ENCODE peak calls at places on chromosomes 6 and 20, in nine cellular contexts. One of them, this sample, is unnamed.
A peak's percentile ranks its signal among the peaks of the same experiment; 100 is the strongest.

GRCh38 chr6:13544454-13545186 is 29.8 kb upstream of the SIRT5 start:
- DNase-seq in GM20000: no peak
- DNase-seq in NCI-H510A treated with DMSO at 0.1 percent for 48 hours: no peak
- DNase-seq in T1000: no peak
- DNase-seq in activated CD4-positive, alpha-beta T cell treated with anti-CD3 and anti-CD28 coated beads, Interleukin-2, amount 10 ng/mL, durations not matched to agents 7 days and 5 days: no peak
- DNase-seq in stimulated activated CD8-positive, alpha-beta memory T cell treated with anti-CD3 and anti-CD28 coated beads, Interleukin-2, amount 100 ng/mL, for 1 hour: no peak
- DNase-seq in prostate gland: no peak
- DNase-seq in NCI-H2227 treated with DMSO at 0.1 percent for 48 hours: no peak
- DNase-seq in RCC 7860: no peak
- DNase-seq in this sample: no peak

GRCh38 chr20:41174373-41174772 is 37.0 kb downstream of the PLCG1 start:
- DNase-seq in GM20000: no peak
- DNase-seq in NCI-H510A treated with DMSO at 0.1 percent for 48 hours: no peak
- DNase-seq in T1000: no peak
- DNase-seq in activated CD4-positive, alpha-beta T cell treated with anti-CD3 and anti-CD28 coated beads, Interleukin-2, amount 10 ng/mL, durations not matched to agents 7 days and 5 days: no peak
- DNase-seq in stimulated activated CD8-positive, alpha-beta memory T cell treated with anti-CD3 and anti-CD28 coated beads, Interleukin-2, amount 100 ng/mL, for 1 hour: no peak
- DNase-seq in prostate gland: no peak
- DNase-seq in NCI-H2227 treated with DMSO at 0.1 percent for 48 hours: no peak
- DNase-seq in RCC 7860: no peak
- DNase-seq in this sample: no peak

GRCh38 chr6:170344631-170345576 is 38.3 kb downstream of the FAM120B start:
- DNase-seq in GM20000: no peak
- DNase-seq in NCI-H510A treated with DMSO at 0.1 percent for 48 hours: no peak
- DNase-seq in T1000: peak; percentile 69
- DNase-seq in activated CD4-positive, alpha-beta T cell treated with anti-CD3 and anti-CD28 coated beads, Interleukin-2, amount 10 ng/mL, durations not matched to agents 7 days and 5 days: peak; percentile 18
- DNase-seq in stimulated activated CD8-positive, alpha-beta memory T cell treated with anti-CD3 and anti-CD28 coated beads, Interleukin-2, amount 100 ng/mL, for 1 hour: no peak
- DNase-seq in prostate gland: no peak
- DNase-seq in NCI-H2227 treated with DMSO at 0.1 percent for 48 hours: no peak
- DNase-seq in RCC 7860: peak; percentile 63
- DNase-seq in this sample: no peak

GRCh38 chr20:63064745-63065711 is 58.3 kb upstream of the BHLHE23 start:
- DNase-seq in GM20000: no peak
- DNase-seq in NCI-H510A treated with DMSO at 0.1 percent for 48 hours: no peak
- DNase-seq in T1000: no peak
- DNase-seq in activated CD4-positive, alpha-beta T cell treated with anti-CD3 and anti-CD28 coated beads, Interleukin-2, amount 10 ng/mL, durations not matched to agents 7 days and 5 days: no peak
- DNase-seq in stimulated activated CD8-positive, alpha-beta memory T cell treated with anti-CD3 and anti-CD28 coated beads, Interleukin-2, amount 100 ng/mL, for 1 hour: no peak
- DNase-seq in prostate gland: no peak
- DNase-seq in NCI-H2227 treated with DMSO at 0.1 percent for 48 hours: no peak
- DNase-seq in RCC 7860: no peak
- DNase-seq in this sample: no peak

GRCh38 chr6:152378154-152378553 is 259.0 kb downstream of the SYNE1 start:
- DNase-seq in GM20000: no peak
- DNase-seq in NCI-H510A treated with DMSO at 0.1 percent for 48 hours: no peak
- DNase-seq in T1000: no peak
- DNase-seq in activated CD4-positive, alpha-beta T cell treated with anti-CD3 and anti-CD28 coated beads, Interleukin-2, amount 10 ng/mL, durations not matched to agents 7 days and 5 days: no peak
- DNase-seq in stimulated activated CD8-positive, alpha-beta memory T cell treated with anti-CD3 and anti-CD28 coated beads, Interleukin-2, amount 100 ng/mL, for 1 hour: no peak
- DNase-seq in prostate gland: no peak
- DNase-seq in NCI-H2227 treated with DMSO at 0.1 percent for 48 hours: no peak
- DNase-seq in RCC 7860: no peak
- DNase-seq in this sample: no peak

GRCh38 chr6:116176596-116176995 is 50.7 kb upstream of the COL10A1 start:
- DNase-seq in GM20000: no peak
- DNase-seq in NCI-H510A treated with DMSO at 0.1 percent for 48 hours: no peak
- DNase-seq in T1000: no peak
- DNase-seq in activated CD4-positive, alpha-beta T cell treated with anti-CD3 and anti-CD28 coated beads, Interleukin-2, amount 10 ng/mL, durations not matched to agents 7 days and 5 days: no peak
- DNase-seq in stimulated activated CD8-positive, alpha-beta memory T cell treated with anti-CD3 and anti-CD28 coated beads, Interleukin-2, amount 100 ng/mL, for 1 hour: no peak
- DNase-seq in prostate gland: no peak
- DNase-seq in NCI-H2227 treated with DMSO at 0.1 percent for 48 hours: no peak
- DNase-seq in RCC 7860: no peak
- DNase-seq in this sample: no peak

GRCh38 chr6:5840742-5841141 is 166.0 kb downstream of the NRN1 start:
- DNase-seq in GM20000: no peak
- DNase-seq in NCI-H510A treated with DMSO at 0.1 percent for 48 hours: no peak
- DNase-seq in T1000: no peak
- DNase-seq in activated CD4-positive, alpha-beta T cell treated with anti-CD3 and anti-CD28 coated beads, Interleukin-2, amount 10 ng/mL, durations not matched to agents 7 days and 5 days: no peak
- DNase-seq in stimulated activated CD8-positive, alpha-beta memory T cell treated with anti-CD3 and anti-CD28 coated beads, Interleukin-2, amount 100 ng/mL, for 1 hour: no peak
- DNase-seq in prostate gland: no peak
- DNase-seq in NCI-H2227 treated with DMSO at 0.1 percent for 48 hours: no peak
- DNase-seq in RCC 7860: no peak
- DNase-seq in this sample: no peak

GRCh38 chr20:684676-685319 is 9.2 kb upstream of the SCRT2 start:
- DNase-seq in GM20000: no peak
- DNase-seq in NCI-H510A treated with DMSO at 0.1 percent for 48 hours: no peak
- DNase-seq in T1000: no peak
- DNase-seq in activated CD4-positive, alpha-beta T cell treated with anti-CD3 and anti-CD28 coated beads, Interleukin-2, amount 10 ng/mL, durations not matched to agents 7 days and 5 days: no peak
- DNase-seq in stimulated activated CD8-positive, alpha-beta memory T cell treated with anti-CD3 and anti-CD28 coated beads, Interleukin-2, amount 100 ng/mL, for 1 hour: no peak
- DNase-seq in prostate gland: no peak
- DNase-seq in NCI-H2227 treated with DMSO at 0.1 percent for 48 hours: no peak
- DNase-seq in RCC 7860: no peak
- DNase-seq in this sample: no peak

GRCh38 chr6:90403489-90404381 is 107.1 kb upstream of the BACH2 start:
- DNase-seq in GM20000: no peak
- DNase-seq in NCI-H510A treated with DMSO at 0.1 percent for 48 hours: no peak
- DNase-seq in T1000: no peak
- DNase-seq in activated CD4-positive, alpha-beta T cell treated with anti-CD3 and anti-CD28 coated beads, Interleukin-2, amount 10 ng/mL, durations not matched to agents 7 days and 5 days: no peak
- DNase-seq in stimulated activated CD8-positive, alpha-beta memory T cell treated with anti-CD3 and anti-CD28 coated beads, Interleukin-2, amount 100 ng/mL, for 1 hour: no peak
- DNase-seq in prostate gland: no peak
- DNase-seq in NCI-H2227 treated with DMSO at 0.1 percent for 48 hours: no peak
- DNase-seq in RCC 7860: no peak
- DNase-seq in this sample: no peak

GRCh38 chr6:30463651-30464618 is 25.4 kb upstream of the HLA-E start:
- DNase-seq in GM20000: no peak
- DNase-seq in NCI-H510A treated with DMSO at 0.1 percent for 48 hours: no peak
- DNase-seq in T1000: no peak
- DNase-seq in activated CD4-positive, alpha-beta T cell treated with anti-CD3 and anti-CD28 coated beads, Interleukin-2, amount 10 ng/mL, durations not matched to agents 7 days and 5 days: peak; percentile 73
- DNase-seq in stimulated activated CD8-positive, alpha-beta memory T cell treated with anti-CD3 and anti-CD28 coated beads, Interleukin-2, amount 100 ng/mL, for 1 hour: peak; percentile 35
- DNase-seq in prostate gland: no peak
- DNase-seq in NCI-H2227 treated with DMSO at 0.1 percent for 48 hours: no peak
- DNase-seq in RCC 7860: no peak
- DNase-seq in this sample: no peak

GRCh38 chr6:84568971-84569370 is 195.4 kb downstream of the TBX18 start:
- DNase-seq in GM20000: no peak
- DNase-seq in NCI-H510A treated with DMSO at 0.1 percent for 48 hours: no peak
- DNase-seq in T1000: no peak
- DNase-seq in activated CD4-positive, alpha-beta T cell treated with anti-CD3 and anti-CD28 coated beads, Interleukin-2, amount 10 ng/mL, durations not matched to agents 7 days and 5 days: no peak
- DNase-seq in stimulated activated CD8-positive, alpha-beta memory T cell treated with anti-CD3 and anti-CD28 coated beads, Interleukin-2, amount 100 ng/mL, for 1 hour: no peak
- DNase-seq in prostate gland: no peak
- DNase-seq in NCI-H2227 treated with DMSO at 0.1 percent for 48 hours: peak; percentile 0
- DNase-seq in RCC 7860: peak; percentile 22
- DNase-seq in this sample: no peak

GRCh38 chr20:62716198-62716940 is 7.7 kb downstream of the NTSR1 start:
- DNase-seq in GM20000: no peak
- DNase-seq in NCI-H510A treated with DMSO at 0.1 percent for 48 hours: no peak
- DNase-seq in T1000: no peak
- DNase-seq in activated CD4-positive, alpha-beta T cell treated with anti-CD3 and anti-CD28 coated beads, Interleukin-2, amount 10 ng/mL, durations not matched to agents 7 days and 5 days: peak; percentile 50
- DNase-seq in stimulated activated CD8-positive, alpha-beta memory T cell treated with anti-CD3 and anti-CD28 coated beads, Interleukin-2, amount 100 ng/mL, for 1 hour: no peak
- DNase-seq in prostate gland: no peak
- DNase-seq in NCI-H2227 treated with DMSO at 0.1 percent for 48 hours: no peak
- DNase-seq in RCC 7860: no peak
- DNase-seq in this sample: no peak

This sample was measured in germinal center.